ENCODE peak calls at places on chromosomes 3 and 15, in four cellular contexts. J, T, O and M are unnamed samples.
A peak's percentile ranks its signal among the peaks of the same experiment; 100 is the strongest.

GRCh38 chr15:61051570-61052031 is 177.5 kb downstream of the RORA start:
- DNase-seq in T (peak; percentile 25), O (no peak), J (no peak), M (peak; percentile 44)

GRCh38 chr15:59346951-59347350 is 25.7 kb downstream of the MYO1E start:
- DNase-seq in O (no peak), T (no peak), J (no peak), M (no peak)

GRCh38 chr3:65854606-65855304 is 184.0 kb downstream of the MAGI1 start:
- DNase-seq in J (peak; percentile 66), O (no peak), T (peak; percentile 72), M (no peak)

GRCh38 chr15:40081691-40082194 is 26.9 kb downstream of the BMF start:
- DNase-seq in J (peak; percentile 75), O (peak; percentile 72), T (peak; percentile 80), M (peak; percentile 71)

GRCh38 chr3:78906245-78906644 is 861.6 kb downstream of the ROBO1 start:
- DNase-seq in T (no peak), J (no peak), O (no peak), M (no peak)

GRCh38 chr3:51678685-51679084 is 7.6 kb downstream of the TEX264 start:
- DNase-seq in O (no peak), T (no peak), J (peak; percentile 16), M (no peak)

GRCh38 chr3:189094539-189094938 is 77.2 kb upstream of the TPRG1 start:
- DNase-seq in T (no peak), J (no peak), O (no peak), M (no peak)

GRCh38 chr3:188978772-188979171 is 193.0 kb upstream of the TPRG1 start:
- DNase-seq in O (no peak), J (no peak), T (no peak), M (no peak)

GRCh38 chr3:56336023-56336422 is 132.2 kb downstream of the ERC2 start:
- DNase-seq in O (no peak), J (no peak), T (no peak), M (no peak)

GRCh38 chr15:25712961-25713355 is 150.2 kb downstream of the ATP10A start:
- DNase-seq in T (no peak), J (no peak), O (no peak), M (no peak)

GRCh38 chr3:16373270-16373785 is 108.3 kb downstream of the OXNAD1 start:
- DNase-seq in O (no peak), J (no peak), T (no peak), M (no peak)

GRCh38 chr3:129276385-129276784 is 2.3 kb upstream of the HMCES start:
- DNase-seq in J (no peak), T (no peak), O (no peak), M (no peak)

GRCh38 chr3:64456674-64457073 is 231.1 kb downstream of the ADAMTS9 start:
- DNase-seq in O (no peak), T (no peak), J (no peak), M (no peak)

GRCh38 chr15:99977945-99978344 is 244.7 kb upstream of the LYSMD4 start:
- DNase-seq in J (no peak), T (no peak), O (no peak), M (no peak)

GRCh38 chr3:50502584-50503423 is 630 bp downstream of the CACNA2D2 start:
- DNase-seq in T (no peak), O (no peak), J (peak; percentile 27), M (no peak)

GRCh38 chr3:16174976-16175901 is 759 bp downstream of the GALNT15 start:
- DNase-seq in J (no peak), T (no peak), O (no peak), M (no peak)

GRCh38 chr3:124770341-124771082 is 40.3 kb downstream of the UMPS start:
- DNase-seq in T (no peak), O (no peak), J (no peak), M (no peak)

GRCh38 chr3:177724020-177724638 is 526.8 kb upstream of the TBL1XR1 start:
- DNase-seq in T (peak; percentile 29), J (no peak), O (peak; percentile 44), M (no peak)

GRCh38 chr15:73753250-73754130 is at the start of gene INSYN1:
- DNase-seq in O (peak; percentile 47), T (no peak), J (peak; percentile 37), M (no peak)

GRCh38 chr3:126654571-126655393 is at the start of gene TXNRD3:
- DNase-seq in J (peak; percentile 93), T (peak; percentile 92), O (peak; percentile 89), M (peak; percentile 72)

GRCh38 chr15:66756220-66756769 is 54.3 kb downstream of the SMAD6 start:
- DNase-seq in T (no peak), O (no peak), J (no peak), M (no peak)

GRCh38 chr3:150292891-150293290 is 115.2 kb upstream of the TSC22D2 start:
- DNase-seq in J (no peak), O (no peak), T (no peak), M (no peak)

GRCh38 chr15:68641376-68641775 is 62.6 kb downstream of the CORO2B start:
- DNase-seq in O (no peak), J (no peak), T (no peak), M (no peak)

GRCh38 chr15:52186651-52187486 is 4.3 kb downstream of the GNB5 start:
- DNase-seq in J (no peak), T (no peak), O (no peak), M (no peak)

GRCh38 chr3:55683666-55684270 is 196.7 kb upstream of the WNT5A start:
- DNase-seq in T (no peak), O (no peak), J (no peak), M (no peak)

GRCh38 chr3:132874701-132875100 is 152.5 kb upstream of the NPHP3 start:
- DNase-seq in O (no peak), T (no peak), J (no peak), M (no peak)

GRCh38 chr3:27590437-27591320 is 106.5 kb upstream of the SLC4A7 start:
- DNase-seq in J (no peak), T (no peak), O (no peak), M (peak; percentile 39)

GRCh38 chr15:65085207-65085753 is 8.7 kb downstream of the KBTBD13 start:
- DNase-seq in O (no peak), T (no peak), J (no peak), M (no peak)

GRCh38 chr15:65083262-65083701 is 6.7 kb downstream of the KBTBD13 start:
- DNase-seq in O (no peak), J (no peak), T (no peak), M (peak; percentile 81)

GRCh38 chr15:65086680-65087111 is 10.2 kb downstream of the KBTBD13 start:
- DNase-seq in T (no peak), O (no peak), J (no peak), M (peak; percentile 52)

GRCh38 chr15:65085990-65086679 is 9.6 kb downstream of the KBTBD13 start:
- DNase-seq in T (peak; percentile 62), J (peak; percentile 62), O (peak; percentile 38), M (no peak)

GRCh38 chr15:65084500-65085206 is 8.1 kb downstream of the KBTBD13 start:
- DNase-seq in T (no peak), J (no peak), O (no peak), M (no peak)
- H3K4me1 ChIP-seq in T (peaks cover 21% of the 10 kb centered on the region), J (peaks cover 35% of the 10 kb centered on the region), O (peaks cover 16% of the 10 kb centered on the region), M (peaks cover 88% of the 10 kb centered on the region)

GRCh38 chr3:38650248-38650940 is 907 bp upstream of the SCN5A start:
- DNase-seq in T (no peak), O (no peak), J (no peak), M (peak; percentile 18)

GRCh38 chr3:38652934-38653333 is 3.4 kb upstream of the SCN5A start:
- DNase-seq in J (no peak), O (no peak), T (no peak), M (no peak)

GRCh38 chr3:38649500-38650247 is at the start of gene SCN5A:
- DNase-seq in O (peak; percentile 50), T (peak; percentile 48), J (peak; percentile 72), M (peak; percentile 76)

GRCh38 chr3:38648659-38649499 is 608 bp downstream of the SCN5A start:
- DNase-seq in T (no peak), J (no peak), O (no peak), M (no peak)

GRCh38 chr3:38651153-38651789 is 1.8 kb upstream of the SCN5A start:
- DNase-seq in J (peak; percentile 81), O (peak; percentile 68), T (peak; percentile 80), M (peak; percentile 40)
- H3K4me3 ChIP-seq in J (no peak overlapping the region), O (no peak overlapping the region), T (no peak overlapping the region), M (no peak overlapping the region)

DNA sequence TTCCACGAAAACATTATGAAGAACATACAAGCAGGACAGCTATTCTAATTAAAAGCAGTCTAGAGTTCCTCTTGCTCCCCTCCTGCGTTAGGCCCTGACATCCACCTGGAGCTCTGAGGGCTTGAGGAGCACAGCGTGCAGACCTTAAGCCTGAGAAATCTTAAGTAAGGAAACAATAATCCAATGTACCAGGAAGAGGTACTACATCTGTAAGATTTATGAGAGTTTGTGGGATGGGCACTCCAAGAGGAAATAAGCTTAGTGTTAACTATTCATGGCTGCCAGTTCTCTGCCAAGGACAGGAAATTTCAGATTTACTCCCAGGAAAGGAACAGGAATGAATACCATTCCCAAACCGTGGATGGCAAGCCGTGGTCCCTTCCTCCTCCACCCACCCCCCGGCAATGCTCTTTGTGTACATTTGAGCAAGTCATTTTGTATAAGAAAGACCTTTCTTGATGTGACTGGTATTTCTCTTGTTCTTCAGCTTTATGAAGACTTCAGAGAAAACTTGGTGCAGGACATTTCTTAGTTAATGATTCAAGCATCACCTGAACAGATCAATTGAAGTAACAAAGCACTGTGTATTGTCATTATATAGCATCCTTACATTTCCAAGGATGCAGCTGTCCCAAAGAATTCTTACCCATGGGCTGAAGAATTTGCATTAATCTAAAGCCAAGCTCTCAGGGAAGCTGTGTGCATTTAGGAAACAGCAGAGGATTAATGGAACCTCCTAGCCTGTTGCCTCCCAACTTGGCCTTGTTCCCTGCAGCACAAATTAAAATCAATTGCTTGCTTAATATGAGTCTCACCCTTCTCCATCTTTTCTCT is 28.7 kb upstream of the VILL start:
- DNase-seq in T (peak; percentile 57), J (peak; percentile 57), O (no peak), M (no peak)
- H3K4me1 ChIP-seq in T (peaks cover 13% of the 10 kb centered on the region), J (peaks cover 34% of the 10 kb centered on the region), O (peaks cover 24% of the 10 kb centered on the region), M (peaks cover 5% of the 10 kb centered on the region)

GRCh38 chr15:92891533-92892200 is 8.5 kb upstream of the CHD2 start:
- DNase-seq in O (no peak), T (no peak), J (no peak), M (no peak)

GRCh38 chr15:92886815-92887214 is 13.3 kb upstream of the CHD2 start:
- DNase-seq in J (no peak), T (no peak), O (no peak), M (no peak)

GRCh38 chr15:92892201-92892555 is 7.9 kb upstream of the CHD2 start:
- DNase-seq in T (no peak), J (no peak), O (no peak), M (no peak)

GRCh38 chr15:92887869-92888268 is 12.3 kb upstream of the CHD2 start:
- DNase-seq in J (no peak), O (no peak), T (no peak), M (no peak)

DNA sequence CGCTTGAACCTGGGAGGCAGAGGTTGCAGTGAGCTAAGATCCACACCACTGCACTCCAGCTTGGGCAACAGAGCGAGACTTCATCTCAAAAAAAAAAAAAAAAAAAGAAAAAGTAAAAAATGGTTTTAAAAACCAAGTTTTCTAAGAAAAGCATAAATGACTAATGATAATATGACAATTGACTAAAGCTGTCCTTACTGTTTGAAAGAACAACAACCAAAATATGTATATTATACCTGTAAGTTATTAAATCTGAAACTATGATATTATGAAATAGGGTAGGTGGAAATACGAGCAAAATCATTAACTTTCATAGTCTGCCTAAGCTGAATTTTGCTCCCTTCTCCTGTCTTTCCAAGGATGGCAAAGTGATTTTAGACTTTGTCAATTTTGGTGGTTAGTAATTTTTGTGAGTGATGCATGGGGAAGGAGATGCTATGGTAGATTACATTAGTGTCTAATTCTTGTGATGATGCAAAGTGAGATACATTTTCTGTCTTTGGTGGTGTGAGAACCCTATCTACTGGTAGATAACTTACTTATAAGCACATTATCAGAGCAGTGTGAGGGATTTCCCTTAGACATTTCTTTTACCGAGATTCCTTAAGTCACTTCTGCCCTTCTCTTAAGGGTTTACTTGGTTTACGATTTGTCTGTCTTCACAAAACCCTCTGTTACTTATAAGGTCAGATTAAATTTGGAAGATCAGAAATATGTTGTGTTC is 10.6 kb upstream of the CHD2 start:
- DNase-seq in J (no peak), O (no peak), T (no peak), M (no peak)
- H3K4me3 ChIP-seq in J (no peak overlapping the region), O (no peak overlapping the region), T (no peak overlapping the region), M (no peak overlapping the region)